ENCODE peak calls at places on chromosomes 5 and 9, in six cellular contexts. K, B, N, W, D and U are unnamed samples.

GRCh38 chr5:96125335-96125891 is 163.8 kb upstream of the ELL2 start:
- DNase-seq in N (peak; percentile 53), D (no peak), B (no peak), W (no peak), K (no peak), U (no peak)

GRCh38 chr5:107092695-107093094 is 578.0 kb downstream of the EFNA5 start:
- DNase-seq in N (peak; percentile 32), D (no peak), B (no peak), K (no peak), W (no peak), U (no peak)

GRCh38 chr9:14692918-14693861 is at the start of gene ZDHHC21:
- DNase-seq in K (peak; percentile 94), W (peak; percentile 51), D (peak; percentile 88), B (peak; percentile 65), N (peak; percentile 56), U (peak; percentile 24)

GRCh38 chr9:104743377-104743985 is 4.0 kb upstream of the NIPSNAP3A start:
- DNase-seq in K (no peak), N (peak; percentile 50), B (no peak), W (peak; percentile 70), D (no peak), U (no peak)

GRCh38 chr9:32378993-32379729 is 5.3 kb upstream of the ACO1 start:
- DNase-seq in D (no peak), W (peak; percentile 72), N (peak; percentile 68), K (no peak), B (no peak), U (peak; percentile 9)

GRCh38 chr5:76180817-76181805 is 97.9 kb downstream of the SV2C start:
- DNase-seq in B (no peak), D (no peak), K (no peak), W (no peak), N (no peak), U (no peak)

GRCh38 chr9:77307166-77307565 is 129.8 kb downstream of the VPS13A start:
- DNase-seq in K (no peak), B (no peak), D (no peak), N (no peak), W (no peak), U (no peak)

GRCh38 chr9:17005085-17005484 is 129.8 kb upstream of the CNTLN start:
- DNase-seq in N (peak; percentile 47), W (no peak), B (peak; percentile 57), D (peak; percentile 60), K (peak; percentile 75), U (no peak)

GRCh38 chr9:93648836-93649235 is 72.5 kb downstream of the PHF2 start:
- DNase-seq in D (peak; percentile 38), N (no peak), K (no peak), W (no peak), B (no peak), U (no peak)

GRCh38 chr5:134255418-134256150 is 29.7 kb upstream of the PPP2CA start:
- DNase-seq in D (no peak), K (no peak), B (no peak), N (peak; percentile 82), W (no peak), U (no peak)

GRCh38 chr9:3151672-3152576 is 308.0 kb upstream of the PUM3 start:
- DNase-seq in K (no peak), D (no peak), B (no peak), W (no peak), N (no peak), U (no peak)

GRCh38 chr9:71758277-71758676 is 10.0 kb downstream of the CEMIP2 start:
- DNase-seq in D (no peak), N (no peak), B (no peak), K (no peak), W (no peak), U (no peak)

GRCh38 chr5:117776977-117777376 is 1202.4 kb upstream of the SEMA6A start:
- DNase-seq in K (no peak), N (no peak), D (no peak), W (no peak), B (no peak), U (no peak)

GRCh38 chr5:178551059-178551458 is 39.1 kb downstream of the COL23A1 start:
- DNase-seq in D (no peak), W (no peak), K (no peak), N (peak; percentile 7), B (no peak), U (no peak)

GRCh38 chr5:108380531-108381021 is 1.3 kb downstream of the FBXL17 start:
- DNase-seq in B (peak; percentile 23), K (peak; percentile 88), W (peak; percentile 31), N (peak; percentile 27), D (peak; percentile 71), U (peak; percentile 51)

GRCh38 chr5:154829589-154830218 is 20.7 kb downstream of the FAXDC2 start:
- DNase-seq in N (peak; percentile 38), K (no peak), D (no peak), B (no peak), W (peak; percentile 33), U (no peak)

GRCh38 chr9:33676746-33677505 is 118.4 kb upstream of the PRSS3 start:
- DNase-seq in B (no peak), K (peak; percentile 65), N (peak; percentile 36), D (peak; percentile 59), W (peak; percentile 4), U (peak; percentile 0)

GRCh38 chr5:6436715-6437340 is 11.8 kb upstream of the UBE2QL1 start:
- DNase-seq in K (no peak), N (no peak), D (no peak), B (no peak), W (no peak), U (no peak)

GRCh38 chr9:90966475-90967150 is 165.0 kb downstream of the SYK start:
- DNase-seq in B (no peak), W (no peak), N (peak; percentile 82), K (no peak), D (no peak), U (no peak)

GRCh38 chr5:128494516-128494915 is 43.5 kb downstream of the FBN2 start:
- DNase-seq in N (no peak), D (no peak), B (no peak), W (no peak), K (no peak), U (no peak)

GRCh38 chr5:71905804-71906711 is 187.0 kb downstream of the CARTPT start:
- DNase-seq in K (no peak), D (no peak), W (no peak), B (no peak), N (peak; percentile 26), U (no peak)

GRCh38 chr5:31983851-31984250 is 190.3 kb downstream of the GOLPH3 start:
- DNase-seq in W (no peak), B (no peak), K (no peak), D (no peak), N (peak; percentile 68), U (no peak)

GRCh38 chr5:72648511-72648910 is 141.3 kb upstream of the ZNF366 start:
- DNase-seq in K (no peak), D (peak; percentile 55), N (peak; percentile 15), B (no peak), W (no peak), U (no peak)

GRCh38 chr5:175246242-175246891 is 197.6 kb downstream of the DRD1 start:
- DNase-seq in W (no peak), D (no peak), N (peak; percentile 100), K (no peak), B (peak; percentile 27), U (no peak)
- H3K4me1 ChIP-seq in W (no peaks in the 10 kb centered on the region), D (no peaks in the 10 kb centered on the region), N (peaks cover 18% of the 10 kb centered on the region), K (no peaks in the 10 kb centered on the region), B (peaks cover 36% of the 10 kb centered on the region), U (no peaks in the 10 kb centered on the region)

DNA sequence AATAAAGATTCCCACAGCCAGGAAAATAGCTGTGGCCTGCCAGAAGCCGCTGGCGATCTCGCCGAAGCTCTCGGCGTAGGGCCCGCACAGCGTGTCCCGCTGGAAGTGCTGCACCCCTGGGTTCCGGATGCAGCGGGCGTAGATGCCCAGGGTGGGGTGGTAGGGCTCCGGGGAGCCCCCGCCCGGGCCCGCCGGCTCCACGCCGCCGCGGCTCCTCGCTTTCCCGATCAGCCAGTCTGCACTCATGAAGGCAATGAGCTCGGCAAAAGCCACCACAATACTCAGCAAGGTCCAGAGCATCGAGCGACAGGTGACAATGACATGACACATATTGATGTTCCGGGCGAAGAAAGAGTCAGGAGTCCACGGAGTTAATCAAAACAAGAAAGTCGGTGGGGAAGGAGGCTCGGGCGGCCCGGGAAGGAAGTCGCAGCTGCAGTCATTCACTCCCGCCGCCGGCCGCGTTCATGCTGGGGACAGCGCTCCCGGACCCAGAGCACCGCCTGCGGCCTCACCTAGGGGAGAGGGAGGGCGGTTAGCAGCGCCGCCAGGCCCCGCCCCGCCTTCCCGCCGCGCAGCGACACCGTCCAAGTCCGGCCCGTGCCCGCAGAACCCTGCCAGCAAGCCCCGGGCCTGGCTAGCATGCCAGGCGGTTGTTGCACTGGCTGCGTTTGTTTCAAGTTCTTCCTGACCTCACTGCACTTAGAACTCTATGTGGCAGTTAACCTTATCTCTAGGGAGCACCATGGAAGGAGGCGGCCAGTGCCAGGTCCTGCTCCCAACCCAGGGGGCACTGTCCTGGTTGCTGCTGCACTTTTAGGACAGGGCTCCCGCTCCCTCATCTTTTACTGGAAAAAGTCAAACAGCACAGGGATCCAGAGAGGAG is 138.4 kb downstream of the LHFPL2 start:
- DNase-seq in B (peak; percentile 70), W (peak; percentile 16), K (peak; percentile 87), D (peak; percentile 87), N (no peak), U (no peak)
- H3K27ac ChIP-seq in B (peak overlapping the region; percentile 55), W (no peak overlapping the region), K (peak overlapping the region; percentile 45), D (peak overlapping the region; percentile 73), N (peak overlapping the region; percentile 82), U (no peak overlapping the region)

DNA sequence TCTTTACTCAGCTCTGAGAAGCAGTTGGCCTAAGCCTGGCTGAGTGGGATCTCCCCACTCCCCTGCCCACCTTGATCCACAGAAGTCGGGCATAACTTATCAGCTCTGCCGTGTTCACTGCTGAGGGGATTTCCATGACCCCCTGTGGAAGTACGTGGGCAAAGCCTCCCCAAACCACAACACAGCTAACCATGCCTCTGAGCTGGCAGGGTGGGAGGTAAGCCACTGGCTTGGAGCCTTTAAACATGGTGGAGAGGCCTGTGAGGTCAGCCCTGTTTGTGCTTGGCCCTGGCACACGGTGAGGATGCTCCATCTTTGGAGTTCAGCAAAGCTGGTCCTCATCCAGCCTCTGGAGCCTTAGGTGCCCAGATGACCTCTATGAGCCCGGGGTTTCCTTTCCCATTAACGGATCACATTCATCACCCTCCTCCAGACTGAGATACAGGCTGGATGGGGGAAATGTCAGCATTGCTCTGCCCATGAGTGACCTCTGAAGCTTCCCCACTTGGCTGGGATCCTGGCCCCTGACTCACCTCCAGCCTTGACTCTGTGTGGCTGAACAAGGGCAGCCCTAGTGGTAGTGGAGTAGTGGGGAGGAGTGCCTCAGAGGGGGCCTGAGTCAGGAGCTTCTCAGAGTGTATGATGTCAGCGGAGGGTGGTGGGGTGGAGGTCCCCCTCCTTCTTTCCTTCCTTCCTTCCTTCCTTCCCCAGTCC is 6.2 kb downstream of the PDLIM4 start:
- DNase-seq in K (peak; percentile 88), D (no peak), W (no peak), B (no peak), N (peak; percentile 94), U (no peak)
- H3K4me1 ChIP-seq in K (peaks cover 31% of the 10 kb centered on the region), D (peaks cover 9% of the 10 kb centered on the region), W (no peaks in the 10 kb centered on the region), B (peaks cover 81% of the 10 kb centered on the region), N (peaks cover 63% of the 10 kb centered on the region), U (no peaks in the 10 kb centered on the region)

DNA sequence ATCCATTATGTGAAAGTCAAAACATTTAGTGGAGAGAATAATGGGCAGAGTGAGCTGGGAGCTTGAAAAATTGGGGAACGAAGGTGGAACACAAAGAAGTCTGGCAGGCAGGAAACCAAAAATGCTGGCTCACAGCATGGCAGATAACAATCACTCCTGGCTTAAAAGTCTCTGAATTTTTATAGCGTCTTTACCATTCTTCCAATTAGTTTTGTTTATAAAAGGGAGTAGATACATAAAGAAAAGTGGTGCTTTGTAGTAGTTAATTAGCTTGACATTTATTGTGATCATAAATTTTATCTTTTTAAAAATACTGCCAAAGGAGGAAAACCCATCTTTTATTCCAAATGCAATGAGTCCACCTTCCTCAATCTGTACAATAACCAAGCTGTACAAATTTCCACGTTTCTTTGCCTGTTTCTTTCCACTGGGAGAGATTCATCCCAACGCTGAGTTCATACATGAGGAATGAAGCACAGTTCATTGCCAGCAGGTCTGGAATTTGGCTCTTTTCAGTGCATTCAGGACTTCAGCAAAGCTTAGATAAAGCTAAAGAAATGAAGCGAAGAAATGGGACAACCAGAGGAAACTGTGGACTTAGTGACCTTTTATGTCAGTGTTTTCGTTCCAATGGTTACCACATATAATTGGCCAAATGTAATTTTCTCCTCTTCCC is 174.7 kb downstream of the HMHB1 start:
- DNase-seq in D (no peak), W (no peak), N (peak; percentile 94), K (no peak), B (no peak), U (no peak)
- H3K27ac ChIP-seq in D (no peak overlapping the region), W (no peak overlapping the region), N (peak overlapping the region; percentile 58), K (no peak overlapping the region), B (no peak overlapping the region), U (no peak overlapping the region)